ENCODE peak calls at places on chromosomes 4 and X, in five cellular contexts. One of them, this sample, is unnamed.

GRCh38 chr4:92232566-92232965 is 71.2 kb upstream of the GRID2 start:
- DNase-seq in iPS DF 6.9: no peak
- DNase-seq in COR-L47: no peak
- DNase-seq in fibroblast of lung: peak; percentile 24
- DNase-seq in activated effector memory CD4-positive, alpha-beta T cell treated with Interleukin-2 at 50 U/mL for 16 hours: no peak
- DNase-seq in this sample: no peak

GRCh38 chr4:154973636-154974035 is 192.6 kb downstream of the RBM46 start:
- DNase-seq in activated effector memory CD4-positive, alpha-beta T cell treated with Interleukin-2 at 50 U/mL for 16 hours: no peak
- DNase-seq in iPS DF 6.9: no peak
- DNase-seq in COR-L47: no peak
- DNase-seq in fibroblast of lung: no peak
- DNase-seq in this sample: no peak

GRCh38 chr4:48112017-48112667 is 21.9 kb downstream of the TXK start:
- DNase-seq in COR-L47: no peak
- DNase-seq in activated effector memory CD4-positive, alpha-beta T cell treated with Interleukin-2 at 50 U/mL for 16 hours: no peak
- DNase-seq in fibroblast of lung: no peak
- DNase-seq in iPS DF 6.9: no peak
- DNase-seq in this sample: peak; percentile 24

GRCh38 chr4:2958446-2958845 is 4.8 kb downstream of the NOP14 start:
- DNase-seq in fibroblast of lung: peak; percentile 29
- DNase-seq in activated effector memory CD4-positive, alpha-beta T cell treated with Interleukin-2 at 50 U/mL for 16 hours: no peak
- DNase-seq in iPS DF 6.9: no peak
- DNase-seq in COR-L47: no peak
- DNase-seq in this sample: peak; percentile 87

GRCh38 chrX:51144828-51145442 is 187.7 kb upstream of the NUDT10 start:
- DNase-seq in fibroblast of lung: peak; percentile 25
- DNase-seq in iPS DF 6.9: peak; percentile 29
- DNase-seq in activated effector memory CD4-positive, alpha-beta T cell treated with Interleukin-2 at 50 U/mL for 16 hours: no peak
- DNase-seq in COR-L47: peak; percentile 1
- DNase-seq in this sample: no peak

GRCh38 chrX:66633541-66633940 is 5.3 kb downstream of the EDA2R start:
- DNase-seq in iPS DF 6.9: no peak
- DNase-seq in fibroblast of lung: peak; percentile 51
- DNase-seq in COR-L47: no peak
- DNase-seq in activated effector memory CD4-positive, alpha-beta T cell treated with Interleukin-2 at 50 U/mL for 16 hours: no peak
- DNase-seq in this sample: no peak

GRCh38 chr4:68451246-68452211 is 4.3 kb downstream of the TMPRSS11E start:
- DNase-seq in COR-L47: no peak
- DNase-seq in iPS DF 6.9: peak; percentile 55
- DNase-seq in fibroblast of lung: no peak
- DNase-seq in activated effector memory CD4-positive, alpha-beta T cell treated with Interleukin-2 at 50 U/mL for 16 hours: no peak
- DNase-seq in this sample: no peak

GRCh38 chr4:3186609-3187008 is 62.4 kb upstream of the MSANTD1 start:
- DNase-seq in activated effector memory CD4-positive, alpha-beta T cell treated with Interleukin-2 at 50 U/mL for 16 hours: no peak
- DNase-seq in iPS DF 6.9: no peak
- DNase-seq in COR-L47: no peak
- DNase-seq in fibroblast of lung: no peak
- DNase-seq in this sample: no peak

GRCh38 chr4:47419296-47419695 is 44.2 kb downstream of the COMMD8 start:
- DNase-seq in fibroblast of lung: no peak
- DNase-seq in iPS DF 6.9: no peak
- DNase-seq in COR-L47: no peak
- DNase-seq in activated effector memory CD4-positive, alpha-beta T cell treated with Interleukin-2 at 50 U/mL for 16 hours: no peak
- DNase-seq in this sample: no peak

GRCh38 chr4:14719053-14719452 is 283.2 kb upstream of the CPEB2 start:
- DNase-seq in fibroblast of lung: peak; percentile 79
- DNase-seq in activated effector memory CD4-positive, alpha-beta T cell treated with Interleukin-2 at 50 U/mL for 16 hours: no peak
- DNase-seq in COR-L47: no peak
- DNase-seq in iPS DF 6.9: no peak
- DNase-seq in this sample: peak; percentile 56

GRCh38 chr4:13530823-13531608 is 13.3 kb downstream of the NKX3-2 start:
- DNase-seq in iPS DF 6.9: no peak
- DNase-seq in fibroblast of lung: no peak
- DNase-seq in activated effector memory CD4-positive, alpha-beta T cell treated with Interleukin-2 at 50 U/mL for 16 hours: no peak
- DNase-seq in COR-L47: no peak
- DNase-seq in this sample: no peak

GRCh38 chrX:118423558-118423957 is 72.1 kb upstream of the DOCK11 start:
- DNase-seq in COR-L47: no peak
- DNase-seq in activated effector memory CD4-positive, alpha-beta T cell treated with Interleukin-2 at 50 U/mL for 16 hours: no peak
- DNase-seq in iPS DF 6.9: no peak
- DNase-seq in fibroblast of lung: no peak
- DNase-seq in this sample: no peak

GRCh38 chr4:82428526-82428968 is 1.7 kb downstream of the HNRNPDL start:
- DNase-seq in activated effector memory CD4-positive, alpha-beta T cell treated with Interleukin-2 at 50 U/mL for 16 hours: no peak
- DNase-seq in fibroblast of lung: no peak
- DNase-seq in iPS DF 6.9: no peak
- DNase-seq in COR-L47: no peak
- DNase-seq in this sample: peak; percentile 90

This sample was measured in myocyte.